ENCODE peak calls at places on chromosomes 3 and 15, in six cellular contexts. One of them, this sample, is unnamed.

GRCh38 chr3:172595648-172596393 is 72.6 kb upstream of the TNFSF10 start:
- DNase-seq in GM12878: peak
- DNase-seq in BJ: no peak
- DNase-seq in uterus: no peak
- DNase-seq in fibroblast of lung: peak
- DNase-seq in IMR-90: peak
- DNase-seq in this sample: peak

GRCh38 chr3:175111036-175111435 is 251.9 kb downstream of the NAALADL2 start:
- DNase-seq in GM12878: no peak
- DNase-seq in BJ: no peak
- DNase-seq in uterus: no peak
- DNase-seq in fibroblast of lung: peak
- DNase-seq in IMR-90: peak
- DNase-seq in this sample: peak

GRCh38 chr15:57680021-57680420 is 26.5 kb upstream of the POLR2M start:
- DNase-seq in GM12878: no peak
- DNase-seq in BJ: peak
- DNase-seq in uterus: no peak
- DNase-seq in fibroblast of lung: peak
- DNase-seq in IMR-90: peak
- DNase-seq in this sample: peak

GRCh38 chr3:14319654-14320182 is 82.7 kb upstream of the SLC6A6 start:
- DNase-seq in GM12878: peak
- DNase-seq in BJ: no peak
- DNase-seq in uterus: no peak
- DNase-seq in fibroblast of lung: peak
- DNase-seq in IMR-90: peak
- DNase-seq in this sample: peak

GRCh38 chr3:101963902-101964362 is 114.6 kb downstream of the NFKBIZ start:
- DNase-seq in GM12878: no peak
- DNase-seq in BJ: peak
- DNase-seq in uterus: peak
- DNase-seq in fibroblast of lung: peak
- DNase-seq in IMR-90: peak
- DNase-seq in this sample: peak

GRCh38 chr3:126845910-126846309 is 137.0 kb upstream of the PLXNA1 start:
- DNase-seq in GM12878: no peak
- DNase-seq in BJ: no peak
- DNase-seq in uterus: no peak
- DNase-seq in fibroblast of lung: no peak
- DNase-seq in IMR-90: no peak
- DNase-seq in this sample: no peak

GRCh38 chr3:159860727-159861126 is 127.9 kb upstream of the IL12A start:
- DNase-seq in GM12878: no peak
- DNase-seq in BJ: no peak
- DNase-seq in uterus: no peak
- DNase-seq in fibroblast of lung: no peak
- DNase-seq in IMR-90: no peak
- DNase-seq in this sample: no peak

GRCh38 chr3:113255854-113256615 is 44.7 kb downstream of the BOC start:
- DNase-seq in GM12878: no peak
- DNase-seq in BJ: no peak
- DNase-seq in uterus: no peak
- DNase-seq in fibroblast of lung: no peak
- DNase-seq in IMR-90: no peak
- DNase-seq in this sample: no peak

DNA sequence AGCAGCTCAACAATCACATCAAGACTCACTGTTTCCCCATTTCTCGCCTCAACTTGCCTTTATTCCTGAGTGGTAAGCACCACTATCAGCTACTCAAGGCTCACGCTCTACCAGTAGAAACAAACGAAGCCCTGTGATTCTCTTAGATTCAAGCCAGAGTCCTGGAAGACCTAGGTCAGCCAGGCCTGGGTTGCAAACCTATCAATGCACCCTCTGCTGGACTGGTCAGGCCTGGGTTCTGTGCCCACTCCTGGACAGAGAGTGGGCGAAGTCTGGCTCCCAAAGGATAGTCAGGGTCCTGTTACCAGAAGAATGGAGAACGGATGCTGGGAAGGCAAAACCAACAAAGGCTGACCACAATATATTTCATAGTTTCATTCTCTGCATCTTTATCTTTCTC is 308.4 kb downstream of the SHQ1 start:
- DNase-seq in GM12878: no peak
- DNase-seq in BJ: no peak
- DNase-seq in uterus: no peak
- DNase-seq in fibroblast of lung: no peak
- DNase-seq in IMR-90: no peak
- DNase-seq in this sample: no peak
- TF ChIP-seq CTCF in GM12878: no peak
- TF ChIP-seq CTCF in BJ: no peak
- TF ChIP-seq CTCF in uterus: no peak
- TF ChIP-seq CTCF in fibroblast of lung: no peak
- TF ChIP-seq CTCF in IMR-90: no peak
- TF ChIP-seq CTCF in this sample: no peak

GRCh38 chr3:141498592-141499223 is 11.9 kb downstream of the RASA2 start:
- DNase-seq in GM12878: peak
- DNase-seq in BJ: no peak
- DNase-seq in uterus: no peak
- DNase-seq in fibroblast of lung: no peak
- DNase-seq in IMR-90: no peak
- DNase-seq in this sample: no peak

GRCh38 chr3:141499304-141499703 is 12.5 kb downstream of the RASA2 start:
- DNase-seq in GM12878: no peak
- DNase-seq in BJ: no peak
- DNase-seq in uterus: no peak
- DNase-seq in fibroblast of lung: no peak
- DNase-seq in IMR-90: no peak
- DNase-seq in this sample: no peak

GRCh38 chr3:141500397-141500796 is 13.6 kb downstream of the RASA2 start:
- DNase-seq in GM12878: no peak
- DNase-seq in BJ: no peak
- DNase-seq in uterus: no peak
- DNase-seq in fibroblast of lung: no peak
- DNase-seq in IMR-90: no peak
- DNase-seq in this sample: no peak

GRCh38 chr3:141505166-141505565 is 18.3 kb downstream of the RASA2 start:
- DNase-seq in GM12878: no peak
- DNase-seq in BJ: no peak
- DNase-seq in uterus: no peak
- DNase-seq in fibroblast of lung: no peak
- DNase-seq in IMR-90: no peak
- DNase-seq in this sample: no peak

GRCh38 chr3:141499965-141500364 is 13.1 kb downstream of the RASA2 start:
- DNase-seq in GM12878: no peak
- DNase-seq in BJ: no peak
- DNase-seq in uterus: no peak
- DNase-seq in fibroblast of lung: no peak
- DNase-seq in IMR-90: no peak
- DNase-seq in this sample: no peak
- H3K4me3 ChIP-seq in GM12878: no peak
- H3K4me3 ChIP-seq in BJ: no peak
- H3K4me3 ChIP-seq in uterus: no peak
- H3K4me3 ChIP-seq in fibroblast of lung: no peak
- H3K4me3 ChIP-seq in IMR-90: no peak
- H3K4me3 ChIP-seq in this sample: no peak

DNA sequence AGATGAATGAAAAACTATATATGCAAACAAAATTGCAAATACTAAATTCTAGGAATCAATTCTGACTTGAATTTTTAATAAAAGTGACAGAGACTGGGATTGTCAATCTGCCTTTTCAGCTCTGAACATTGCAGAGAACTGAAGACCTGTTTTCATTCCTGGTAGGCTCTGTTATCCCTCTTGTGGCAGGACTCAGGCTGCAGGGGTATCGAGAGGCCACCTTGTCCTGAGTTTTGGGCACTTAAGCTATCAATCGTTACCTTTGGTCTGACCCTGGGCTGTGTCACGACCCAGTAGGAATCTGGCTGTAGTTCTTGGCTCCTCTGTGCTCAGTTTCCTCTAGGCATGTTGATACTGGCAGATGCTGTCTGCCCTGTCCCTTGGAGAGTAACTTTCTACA is 238.0 kb downstream of the CACNA2D3 start:
- DNase-seq in GM12878: no peak
- DNase-seq in BJ: no peak
- DNase-seq in uterus: no peak
- DNase-seq in fibroblast of lung: no peak
- DNase-seq in IMR-90: no peak
- DNase-seq in this sample: no peak
- TF ChIP-seq CTCF in GM12878: no peak
- TF ChIP-seq CTCF in BJ: no peak
- TF ChIP-seq CTCF in uterus: no peak
- TF ChIP-seq CTCF in fibroblast of lung: no peak
- TF ChIP-seq CTCF in IMR-90: no peak
- TF ChIP-seq CTCF in this sample: no peak

GRCh38 chr15:47552978-47553608 is 164.2 kb upstream of the SEMA6D start:
- DNase-seq in GM12878: no peak
- DNase-seq in BJ: no peak
- DNase-seq in uterus: no peak
- DNase-seq in fibroblast of lung: no peak
- DNase-seq in IMR-90: no peak
- DNase-seq in this sample: no peak

GRCh38 chr15:47551559-47551958 is 165.7 kb upstream of the SEMA6D start:
- DNase-seq in GM12878: no peak
- DNase-seq in BJ: no peak
- DNase-seq in uterus: no peak
- DNase-seq in fibroblast of lung: no peak
- DNase-seq in IMR-90: no peak
- DNase-seq in this sample: no peak

GRCh38 chr15:47551079-47551478 is 166.2 kb upstream of the SEMA6D start:
- DNase-seq in GM12878: no peak
- DNase-seq in BJ: no peak
- DNase-seq in uterus: no peak
- DNase-seq in fibroblast of lung: no peak
- DNase-seq in IMR-90: no peak
- DNase-seq in this sample: no peak

GRCh38 chr15:47548986-47549385 is 168.3 kb upstream of the SEMA6D start:
- DNase-seq in GM12878: no peak
- DNase-seq in BJ: no peak
- DNase-seq in uterus: no peak
- DNase-seq in fibroblast of lung: no peak
- DNase-seq in IMR-90: no peak
- DNase-seq in this sample: no peak

GRCh38 chr15:47548189-47548588 is 169.1 kb upstream of the SEMA6D start:
- DNase-seq in GM12878: no peak
- DNase-seq in BJ: no peak
- DNase-seq in uterus: no peak
- DNase-seq in fibroblast of lung: no peak
- DNase-seq in IMR-90: no peak
- DNase-seq in this sample: no peak
- H3K4me3 ChIP-seq in GM12878: no peak
- H3K4me3 ChIP-seq in BJ: no peak
- H3K4me3 ChIP-seq in uterus: no peak
- H3K4me3 ChIP-seq in fibroblast of lung: no peak
- H3K4me3 ChIP-seq in IMR-90: no peak
- H3K4me3 ChIP-seq in this sample: no peak

DNA sequence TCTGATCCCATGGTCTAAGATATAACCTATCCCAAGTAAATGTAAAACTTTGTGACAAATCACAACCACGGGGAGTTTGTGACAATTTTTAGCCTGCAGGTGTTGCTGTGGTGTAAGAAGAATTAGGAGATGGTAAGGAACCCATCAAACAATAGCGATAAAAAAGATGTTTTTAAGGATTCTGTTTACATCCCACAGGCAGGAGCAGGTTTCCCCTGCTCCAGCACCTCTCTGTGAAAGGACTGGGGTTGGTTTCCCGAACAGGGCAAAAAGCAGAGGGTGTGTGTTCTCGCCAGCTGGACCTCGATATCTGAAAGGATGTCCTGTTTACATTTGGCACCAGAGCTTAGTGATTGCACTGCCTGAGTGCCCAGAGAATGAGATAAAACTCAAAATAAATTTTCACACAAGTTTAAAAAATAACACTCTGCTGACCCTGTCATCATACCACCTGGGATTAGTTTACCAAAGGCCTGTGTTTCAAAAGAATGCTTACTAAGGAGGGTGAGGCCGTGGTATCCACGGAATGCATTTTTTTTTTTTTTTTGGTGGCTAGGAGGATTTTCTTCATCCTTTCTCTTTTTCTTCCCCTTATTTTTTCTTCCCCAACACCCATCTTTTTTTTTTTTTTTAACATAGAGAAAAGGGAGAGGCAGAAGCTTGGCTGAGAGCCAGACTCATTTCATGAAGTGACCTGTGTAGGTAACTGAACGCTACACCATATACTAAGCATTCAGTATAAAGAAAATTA is 151.8 kb upstream of the DPH6 start:
- DNase-seq in GM12878: no peak
- DNase-seq in BJ: no peak
- DNase-seq in uterus: no peak
- DNase-seq in fibroblast of lung: peak
- DNase-seq in IMR-90: peak
- DNase-seq in this sample: peak
- TF ChIP-seq CTCF in GM12878: no peak
- TF ChIP-seq CTCF in BJ: no peak
- TF ChIP-seq CTCF in uterus: no peak
- TF ChIP-seq CTCF in fibroblast of lung: no peak
- TF ChIP-seq CTCF in IMR-90: no peak
- TF ChIP-seq CTCF in this sample: no peak

DNA sequence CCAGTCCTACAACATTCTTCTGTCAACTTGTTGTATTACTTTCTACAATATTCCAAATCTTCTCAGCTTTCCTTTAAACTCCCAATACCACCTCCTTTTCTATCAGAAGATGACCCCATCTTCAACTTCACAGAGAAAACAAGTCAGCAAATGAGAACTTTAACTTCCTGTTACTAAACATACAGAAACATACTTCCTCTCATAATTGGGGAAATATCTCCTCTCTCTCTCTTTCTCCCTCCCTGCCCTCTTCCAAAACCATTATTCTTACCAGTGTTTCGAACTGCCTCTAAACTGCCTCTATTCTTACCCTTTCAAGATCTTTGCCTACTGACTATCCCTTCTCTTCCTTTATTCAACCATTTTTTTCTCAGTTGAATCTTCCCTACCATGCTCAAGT is 1.7 kb upstream of the SNAP23 start:
- DNase-seq in GM12878: no peak
- DNase-seq in BJ: no peak
- DNase-seq in uterus: no peak
- DNase-seq in fibroblast of lung: no peak
- DNase-seq in IMR-90: no peak
- DNase-seq in this sample: no peak
- H3K4me3 ChIP-seq in GM12878: no peak
- H3K4me3 ChIP-seq in BJ: no peak
- H3K4me3 ChIP-seq in uterus: no peak
- H3K4me3 ChIP-seq in fibroblast of lung: no peak
- H3K4me3 ChIP-seq in IMR-90: no peak
- H3K4me3 ChIP-seq in this sample: no peak

DNA sequence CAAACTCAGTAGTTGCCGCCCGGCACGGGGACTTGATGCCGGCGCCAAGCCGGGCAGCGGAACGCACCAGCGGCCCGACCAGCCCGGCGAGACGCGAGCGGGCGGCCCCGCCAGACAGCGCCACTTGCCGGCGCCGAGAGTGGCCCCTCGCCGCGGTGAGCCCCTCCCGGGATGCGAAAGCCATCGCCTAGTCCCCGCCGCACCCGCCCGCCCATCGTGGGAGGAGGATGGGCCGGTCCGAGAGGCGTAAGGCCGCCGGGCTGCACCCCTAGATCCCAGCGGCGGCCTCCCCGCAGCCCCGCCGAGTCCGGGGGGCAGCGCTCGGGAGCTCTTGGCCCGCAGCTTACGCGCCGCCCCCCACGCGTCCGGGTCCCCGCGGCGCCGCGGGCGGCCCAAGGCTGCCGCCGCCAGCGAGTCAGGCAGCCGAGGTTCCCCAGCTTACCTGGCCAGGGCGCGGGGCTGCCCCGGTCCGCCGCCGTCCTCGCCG is 609 bp downstream of the GOLGA8A start:
- DNase-seq in GM12878: no peak
- DNase-seq in BJ: no peak
- DNase-seq in uterus: no peak
- DNase-seq in fibroblast of lung: peak
- DNase-seq in IMR-90: peak
- DNase-seq in this sample: peak
- TF ChIP-seq CTCF in GM12878: no peak
- TF ChIP-seq CTCF in BJ: no peak
- TF ChIP-seq CTCF in uterus: no peak
- TF ChIP-seq CTCF in fibroblast of lung: no peak
- TF ChIP-seq CTCF in IMR-90: no peak
- TF ChIP-seq CTCF in this sample: no peak